ENCODE peak calls at places on chromosomes 5 and 9, in seven cellular contexts. One of them, this sample, is unnamed.
A peak's percentile ranks its signal among the peaks of the same experiment; 100 is the strongest.

GRCh38 chr5:107242411-107242810 is 428.3 kb downstream of the EFNA5 start:
- DNase-seq in HCT116: no peak
- DNase-seq in uterus: no peak
- DNase-seq in heart left ventricle: no peak
- DNase-seq in prostate gland: no peak
- DNase-seq in suprapubic skin: no peak
- DNase-seq in Peyer's patch: no peak
- DNase-seq in this sample: no peak

GRCh38 chr5:122880749-122881148 is 35.3 kb downstream of the SNX24 start:
- DNase-seq in HCT116: no peak
- DNase-seq in uterus: no peak
- DNase-seq in heart left ventricle: no peak
- DNase-seq in prostate gland: no peak
- DNase-seq in suprapubic skin: no peak
- DNase-seq in Peyer's patch: no peak
- DNase-seq in this sample: no peak

GRCh38 chr9:98810106-98810840 is 2.8 kb downstream of the GALNT12 start:
- DNase-seq in HCT116: no peak
- DNase-seq in uterus: no peak
- DNase-seq in heart left ventricle: no peak
- DNase-seq in prostate gland: no peak
- DNase-seq in suprapubic skin: no peak
- DNase-seq in Peyer's patch: no peak
- DNase-seq in this sample: no peak

GRCh38 chr9:34332370-34332964 is 3.1 kb downstream of the NUDT2 start:
- DNase-seq in HCT116: peak; percentile 28
- DNase-seq in uterus: no peak
- DNase-seq in heart left ventricle: no peak
- DNase-seq in prostate gland: no peak
- DNase-seq in suprapubic skin: no peak
- DNase-seq in Peyer's patch: no peak
- DNase-seq in this sample: no peak

GRCh38 chr9:69432623-69433022 is 107.6 kb downstream of the ENTREP1 start:
- DNase-seq in HCT116: no peak
- DNase-seq in uterus: no peak
- DNase-seq in heart left ventricle: no peak
- DNase-seq in prostate gland: no peak
- DNase-seq in suprapubic skin: peak; percentile 20
- DNase-seq in Peyer's patch: no peak
- DNase-seq in this sample: no peak

GRCh38 chr5:133052317-133053175 is 733 bp downstream of the HSPA4 start:
- DNase-seq in HCT116: no peak
- DNase-seq in uterus: peak; percentile 52
- DNase-seq in heart left ventricle: peak; percentile 70
- DNase-seq in prostate gland: peak; percentile 36
- DNase-seq in suprapubic skin: peak; percentile 69
- DNase-seq in Peyer's patch: peak; percentile 72
- DNase-seq in this sample: peak; percentile 40

GRCh38 chr5:55896663-55897062 is 45.5 kb downstream of the IL31RA start:
- DNase-seq in HCT116: no peak
- DNase-seq in uterus: no peak
- DNase-seq in heart left ventricle: no peak
- DNase-seq in prostate gland: no peak
- DNase-seq in suprapubic skin: no peak
- DNase-seq in Peyer's patch: no peak
- DNase-seq in this sample: no peak

GRCh38 chr5:118752992-118753391 is 235.4 kb downstream of the DTWD2 start:
- DNase-seq in HCT116: no peak
- DNase-seq in uterus: no peak
- DNase-seq in heart left ventricle: no peak
- DNase-seq in prostate gland: no peak
- DNase-seq in suprapubic skin: no peak
- DNase-seq in Peyer's patch: no peak
- DNase-seq in this sample: no peak

GRCh38 chr9:137299938-137300337 is 2.1 kb downstream of the NRARP start:
- DNase-seq in HCT116: no peak
- DNase-seq in uterus: no peak
- DNase-seq in heart left ventricle: peak; percentile 58
- DNase-seq in prostate gland: no peak
- DNase-seq in suprapubic skin: no peak
- DNase-seq in Peyer's patch: no peak
- DNase-seq in this sample: no peak

GRCh38 chr9:124371183-124371582 is 44.1 kb downstream of the PSMB7 start:
- DNase-seq in HCT116: no peak
- DNase-seq in uterus: no peak
- DNase-seq in heart left ventricle: no peak
- DNase-seq in prostate gland: no peak
- DNase-seq in suprapubic skin: no peak
- DNase-seq in Peyer's patch: no peak
- DNase-seq in this sample: no peak

GRCh38 chr9:112338561-112338960 is 5.1 kb upstream of the PTBP3 start:
- DNase-seq in HCT116: peak; percentile 66
- DNase-seq in uterus: no peak
- DNase-seq in heart left ventricle: no peak
- DNase-seq in prostate gland: no peak
- DNase-seq in suprapubic skin: no peak
- DNase-seq in Peyer's patch: no peak
- DNase-seq in this sample: no peak

DNA sequence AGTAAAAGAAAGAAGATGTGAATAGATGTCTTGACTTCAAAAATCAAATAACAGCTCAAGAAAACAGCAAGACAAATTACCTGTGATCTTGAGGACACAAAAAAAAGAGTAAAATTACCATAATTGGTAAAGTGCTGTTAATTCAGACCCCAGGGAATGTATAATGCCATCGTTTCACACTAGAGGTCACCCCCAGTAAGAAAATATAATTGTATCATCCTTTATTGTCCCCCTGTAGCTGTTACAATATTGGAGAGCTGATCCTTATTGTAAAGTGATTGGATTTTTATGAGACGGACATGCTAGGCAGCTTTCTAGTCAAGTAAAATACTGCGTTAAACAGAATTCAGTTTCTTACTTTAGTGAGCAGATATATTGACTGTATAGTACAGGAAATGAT is 377.0 kb downstream of the TLE1 start:
- DNase-seq in HCT116: no peak
- DNase-seq in uterus: no peak
- DNase-seq in heart left ventricle: no peak
- DNase-seq in prostate gland: no peak
- DNase-seq in suprapubic skin: no peak
- DNase-seq in Peyer's patch: no peak
- DNase-seq in this sample: no peak
- TF ChIP-seq CTCF in HCT116: no peak
- TF ChIP-seq CTCF in uterus: no peak
- TF ChIP-seq CTCF in heart left ventricle: no peak
- TF ChIP-seq CTCF in prostate gland: no peak
- TF ChIP-seq CTCF in suprapubic skin: no peak
- TF ChIP-seq CTCF in Peyer's patch: no peak
- TF ChIP-seq CTCF in this sample: no peak

GRCh38 chr5:57836331-57836730 is 353.7 kb upstream of the ACTBL2 start:
- DNase-seq in HCT116: no peak
- DNase-seq in uterus: no peak
- DNase-seq in heart left ventricle: no peak
- DNase-seq in prostate gland: no peak
- DNase-seq in suprapubic skin: no peak
- DNase-seq in Peyer's patch: no peak
- DNase-seq in this sample: no peak
- TF ChIP-seq POLR2A in HCT116: no peak
- TF ChIP-seq POLR2A in uterus: no peak
- TF ChIP-seq POLR2A in heart left ventricle: no peak
- TF ChIP-seq POLR2A in prostate gland: no peak
- TF ChIP-seq POLR2A in suprapubic skin: no peak
- TF ChIP-seq POLR2A in Peyer's patch: no peak
- TF ChIP-seq POLR2A in this sample: no peak

DNA sequence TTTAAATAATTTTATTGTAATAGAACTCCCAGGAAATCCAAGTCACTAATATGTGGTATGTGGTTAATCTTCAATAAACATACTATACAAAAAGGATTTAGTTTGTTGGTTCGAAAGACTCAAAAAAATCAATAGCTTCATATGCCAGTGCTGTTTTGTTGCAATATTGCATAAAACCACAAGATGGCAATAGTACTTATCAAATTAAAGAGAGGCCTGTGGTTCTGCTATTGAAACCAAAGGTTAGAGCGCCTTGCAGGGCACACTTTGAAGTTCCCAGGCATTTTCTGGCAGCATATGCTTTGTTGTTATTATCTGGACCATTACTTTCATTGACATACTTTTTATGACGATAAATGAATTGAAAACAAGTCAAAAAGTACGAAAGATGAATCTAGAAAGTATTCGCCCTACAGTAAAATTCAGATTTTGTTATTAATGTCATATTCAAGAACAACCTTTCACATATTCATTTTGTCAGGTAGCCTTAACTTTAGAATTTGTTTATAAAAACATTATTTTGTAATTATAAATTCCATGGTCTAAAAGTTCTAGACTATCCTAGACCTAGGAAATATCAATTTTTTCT is 316.3 kb downstream of the MCTP1 start:
- DNase-seq in HCT116: peak; percentile 69
- DNase-seq in uterus: no peak
- DNase-seq in heart left ventricle: no peak
- DNase-seq in prostate gland: peak; percentile 15
- DNase-seq in suprapubic skin: no peak
- DNase-seq in Peyer's patch: no peak
- DNase-seq in this sample: no peak
- TF ChIP-seq CTCF in HCT116: peak; percentile 64
- TF ChIP-seq CTCF in uterus: peak; percentile 44
- TF ChIP-seq CTCF in heart left ventricle: peak; percentile 63
- TF ChIP-seq CTCF in prostate gland: peak; percentile 77
- TF ChIP-seq CTCF in suprapubic skin: peak; percentile 46
- TF ChIP-seq CTCF in Peyer's patch: peak; percentile 54
- TF ChIP-seq CTCF in this sample: no peak

DNA sequence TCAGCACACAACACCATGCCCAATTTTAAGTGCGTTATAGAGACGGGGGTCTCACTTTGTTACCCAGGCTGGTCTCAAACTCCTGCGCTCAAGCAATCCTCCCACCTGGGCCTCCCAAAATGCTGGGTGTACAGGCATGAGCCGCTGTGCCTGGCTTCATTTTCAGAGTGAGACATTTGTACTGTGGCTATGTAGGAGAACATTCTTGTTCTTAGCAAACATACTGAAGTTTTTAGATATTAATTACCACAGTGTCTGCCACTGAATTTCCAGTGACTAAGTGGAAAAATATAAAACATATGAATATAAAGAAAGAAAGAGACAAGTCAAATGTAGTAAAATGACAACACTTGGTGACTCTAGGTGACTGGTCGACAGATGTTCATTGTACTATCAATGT is 20.9 kb downstream of the BTNL9 start:
- DNase-seq in HCT116: no peak
- DNase-seq in uterus: no peak
- DNase-seq in heart left ventricle: no peak
- DNase-seq in prostate gland: no peak
- DNase-seq in suprapubic skin: no peak
- DNase-seq in Peyer's patch: no peak
- DNase-seq in this sample: no peak
- TF ChIP-seq POLR2A in HCT116: no peak
- TF ChIP-seq POLR2A in uterus: no peak
- TF ChIP-seq POLR2A in heart left ventricle: no peak
- TF ChIP-seq POLR2A in prostate gland: no peak
- TF ChIP-seq POLR2A in suprapubic skin: no peak
- TF ChIP-seq POLR2A in Peyer's patch: no peak
- TF ChIP-seq POLR2A in this sample: no peak

GRCh38 chr5:67166460-67166871 is 30.1 kb downstream of the CD180 start:
- DNase-seq in HCT116: peak; percentile 7
- DNase-seq in uterus: no peak
- DNase-seq in heart left ventricle: peak; percentile 68
- DNase-seq in prostate gland: no peak
- DNase-seq in suprapubic skin: peak; percentile 74
- DNase-seq in Peyer's patch: peak; percentile 82
- DNase-seq in this sample: peak; percentile 21
- TF ChIP-seq CTCF in HCT116: no peak
- TF ChIP-seq CTCF in uterus: no peak
- TF ChIP-seq CTCF in heart left ventricle: no peak
- TF ChIP-seq CTCF in prostate gland: no peak
- TF ChIP-seq CTCF in suprapubic skin: no peak
- TF ChIP-seq CTCF in Peyer's patch: no peak
- TF ChIP-seq CTCF in this sample: no peak

DNA sequence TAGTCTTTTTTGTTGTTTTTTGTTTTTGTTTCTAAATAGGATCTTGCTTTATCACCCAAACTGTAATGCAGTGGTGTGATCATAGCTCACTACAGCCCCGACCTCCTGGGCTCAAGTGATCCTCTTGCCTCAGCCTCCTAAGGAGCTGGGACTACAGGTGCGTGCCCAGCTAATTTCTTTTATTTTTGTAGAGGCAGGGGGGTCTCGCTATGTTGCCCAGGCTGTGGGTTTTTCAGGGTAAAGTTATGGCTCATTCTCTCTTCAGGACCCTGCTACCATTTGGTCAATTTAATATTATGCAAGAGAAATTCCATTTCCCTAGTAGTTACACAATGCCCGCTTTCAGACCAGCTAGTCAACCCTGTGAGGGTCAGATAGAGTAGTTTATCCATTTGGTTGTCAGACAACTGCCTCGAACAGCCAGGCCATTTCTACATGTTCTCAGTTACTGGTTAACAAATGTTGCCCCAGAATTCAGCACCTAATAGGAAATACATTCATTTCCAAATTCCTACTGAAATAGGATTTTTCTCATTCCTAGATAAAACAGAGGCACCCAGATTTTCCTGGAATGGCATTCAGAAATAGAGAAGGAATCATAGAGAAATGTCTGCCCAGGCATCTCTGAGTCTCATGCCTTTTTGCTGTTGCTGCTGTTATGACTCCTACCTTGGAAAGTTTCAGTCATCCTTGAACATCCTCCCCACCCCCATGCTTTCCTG is 6.4 kb upstream of the GLIS3 start:
- DNase-seq in HCT116: no peak
- DNase-seq in uterus: no peak
- DNase-seq in heart left ventricle: no peak
- DNase-seq in prostate gland: no peak
- DNase-seq in suprapubic skin: no peak
- DNase-seq in Peyer's patch: no peak
- DNase-seq in this sample: no peak
- TF ChIP-seq POLR2A in HCT116: no peak
- TF ChIP-seq POLR2A in uterus: no peak
- TF ChIP-seq POLR2A in heart left ventricle: no peak
- TF ChIP-seq POLR2A in prostate gland: no peak
- TF ChIP-seq POLR2A in suprapubic skin: no peak
- TF ChIP-seq POLR2A in Peyer's patch: no peak
- TF ChIP-seq POLR2A in this sample: no peak

GRCh38 chr5:59923465-59923864 is 29.9 kb upstream of the PDE4D start:
- DNase-seq in HCT116: no peak
- DNase-seq in uterus: no peak
- DNase-seq in heart left ventricle: no peak
- DNase-seq in prostate gland: no peak
- DNase-seq in suprapubic skin: no peak
- DNase-seq in Peyer's patch: no peak
- DNase-seq in this sample: no peak
- TF ChIP-seq CTCF in HCT116: no peak
- TF ChIP-seq CTCF in uterus: no peak
- TF ChIP-seq CTCF in heart left ventricle: no peak
- TF ChIP-seq CTCF in prostate gland: no peak
- TF ChIP-seq CTCF in suprapubic skin: no peak
- TF ChIP-seq CTCF in Peyer's patch: no peak
- TF ChIP-seq CTCF in this sample: no peak